ENCODE peak calls at places on chromosomes 16 and 17, in six cellular contexts. R is body of pancreas; L is stimulated activated CD8-positive, alpha-beta memory T cell treated with anti-CD3 and anti-CD28 coated beads, Interleukin-4, amount 100 ng/mL, for 4 hours; U is activated T-cell treated with anti-CD3 and anti-CD28 coated beads, Interleukin-2, amount 50 U/mL, for 1 hour; V is NCI-H2081; I is RCC 7860. Z is an unnamed sample.

GRCh38 chr17:5499790-5500189 is 13.4 kb downstream of the MIS12 start:
- DNase-seq in R (no peak), L (no peak), U (no peak), V (no peak), I (no peak), Z (no peak)

GRCh38 chr17:17528101-17528500 is 31.9 kb upstream of the RASD1 start:
- DNase-seq in R (no peak), L (no peak), U (no peak), V (no peak), I (no peak), Z (no peak)

GRCh38 chr17:83190601-83191387 is 111.4 kb downstream of the METRNL start:
- DNase-seq in R (no peak), L (no peak), U (peak), V (no peak), I (no peak), Z (no peak)

GRCh38 chr16:84461029-84461415 is 43.4 kb downstream of the MEAK7 start:
- DNase-seq in R (no peak), L (no peak), U (no peak), V (no peak), I (no peak), Z (no peak)

GRCh38 chr16:57422026-57422944 is 17.7 kb downstream of the CCL17 start:
- DNase-seq in R (peak), L (no peak), U (no peak), V (no peak), I (peak), Z (peak)

GRCh38 chr17:17628388-17629008 is 37.0 kb upstream of the PEMT start:
- DNase-seq in R (no peak), L (peak), U (peak), V (peak), I (no peak), Z (no peak)

GRCh38 chr16:88911148-88911945 is 44.9 kb upstream of the PABPN1L start:
- DNase-seq in R (no peak), L (no peak), U (no peak), V (no peak), I (no peak), Z (no peak)

GRCh38 chr16:14015017-14015416 is 56.1 kb upstream of the MRTFB start:
- DNase-seq in R (no peak), L (no peak), U (no peak), V (no peak), I (no peak), Z (no peak)

GRCh38 chr17:50117202-50118040 is 12.5 kb downstream of the SAMD14 start:
- DNase-seq in R (peak), L (no peak), U (peak), V (peak), I (no peak), Z (no peak)

GRCh38 chr17:65567566-65567965 is 6.1 kb upstream of the AXIN2 start:
- DNase-seq in R (no peak), L (no peak), U (no peak), V (no peak), I (no peak), Z (no peak)

GRCh38 chr16:13923703-13924298 is 3.8 kb downstream of the ERCC4 start:
- DNase-seq in R (no peak), L (no peak), U (no peak), V (peak), I (peak), Z (peak)

GRCh38 chr16:66901626-66902025 is 17.1 kb downstream of the CDH16 start:
- DNase-seq in R (no peak), L (no peak), U (no peak), V (no peak), I (no peak), Z (no peak)

GRCh38 chr16:66576306-66576705 is 3.0 kb upstream of the CMTM2 start:
- DNase-seq in R (no peak), L (no peak), U (no peak), V (no peak), I (no peak), Z (no peak)

GRCh38 chr17:34370376-34370996 is 7.5 kb upstream of the CCL1 start:
- DNase-seq in R (no peak), L (no peak), U (no peak), V (no peak), I (no peak), Z (no peak)

GRCh38 chr17:48483471-48484131 is 47.2 kb downstream of the HOXB1 start:
- DNase-seq in R (no peak), L (no peak), U (peak), V (no peak), I (peak), Z (peak)

GRCh38 chr16:85220125-85220839 is 108.0 kb upstream of the CIBAR2 start:
- DNase-seq in R (peak), L (no peak), U (no peak), V (peak), I (no peak), Z (peak)

GRCh38 chr17:74200112-74200511 is 3.4 kb upstream of the RPL38 start:
- DNase-seq in R (no peak), L (no peak), U (no peak), V (no peak), I (no peak), Z (no peak)

GRCh38 chr16:57944961-57945739 is 25.8 kb downstream of the CNGB1 start:
- DNase-seq in R (no peak), L (no peak), U (no peak), V (no peak), I (no peak), Z (no peak)

GRCh38 chr16:54933281-54934150 is 2.9 kb downstream of the IRX5 start:
- DNase-seq in R (no peak), L (no peak), U (no peak), V (no peak), I (no peak), Z (no peak)

GRCh38 chr17:50944054-50944901 is 78.1 kb upstream of the TOB1 start:
- DNase-seq in R (peak), L (peak), U (peak), V (peak), I (peak), Z (no peak)

GRCh38 chr17:80030730-80031410 is 4.8 kb downstream of the TBC1D16 start:
- DNase-seq in R (peak), L (no peak), U (no peak), V (peak), I (no peak), Z (no peak)

GRCh38 chr17:10118788-10119130 is 79.6 kb downstream of the GAS7 start:
- DNase-seq in R (no peak), L (no peak), U (no peak), V (no peak), I (no peak), Z (no peak)

GRCh38 chr16:89079434-89079833 is 14.2 kb upstream of the ACSF3 start:
- DNase-seq in R (no peak), L (no peak), U (no peak), V (no peak), I (no peak), Z (no peak)

GRCh38 chr17:41455236-41455635 is 11.9 kb downstream of the KRT32 start:
- DNase-seq in R (no peak), L (no peak), U (no peak), V (no peak), I (no peak), Z (peak)

GRCh38 chr17:63276376-63276775 is 169.7 kb downstream of the CYB561 start:
- DNase-seq in R (no peak), L (no peak), U (no peak), V (no peak), I (no peak), Z (peak)

GRCh38 chr17:77086433-77087010 is 54.2 kb upstream of the SEC14L1 start:
- DNase-seq in R (peak), L (peak), U (peak), V (peak), I (peak), Z (peak)